ENCODE peak calls at places on chromosomes 12 and 14, in six cellular contexts. One of them, this sample, is unnamed.

GRCh38 chr12:123064885-123065619 is 84.6 kb downstream of the ARL6IP4 start:
- DNase-seq in tibial artery: no peak
- DNase-seq in CD14-positive monocyte: no peak
- DNase-seq in Peyer's patch: no peak
- DNase-seq in retinal pigment epithelial cell: no peak
- DNase-seq in progenitor cell of endocrine pancreas: no peak
- DNase-seq in this sample: no peak

GRCh38 chr14:102917469-102918211 is 4.8 kb upstream of the AMN start:
- DNase-seq in retinal pigment epithelial cell: no peak
- DNase-seq in progenitor cell of endocrine pancreas: peak
- DNase-seq in CD14-positive monocyte: peak
- DNase-seq in tibial artery: peak
- DNase-seq in Peyer's patch: peak
- DNase-seq in this sample: peak

GRCh38 chr14:86464386-86464785 is 934.4 kb downstream of the FLRT2 start:
- DNase-seq in tibial artery: no peak
- DNase-seq in progenitor cell of endocrine pancreas: no peak
- DNase-seq in retinal pigment epithelial cell: no peak
- DNase-seq in CD14-positive monocyte: no peak
- DNase-seq in Peyer's patch: no peak
- DNase-seq in this sample: no peak

GRCh38 chr14:37034410-37035285 is 137.8 kb downstream of the SLC25A21 start:
- DNase-seq in Peyer's patch: no peak
- DNase-seq in tibial artery: no peak
- DNase-seq in progenitor cell of endocrine pancreas: no peak
- DNase-seq in retinal pigment epithelial cell: no peak
- DNase-seq in CD14-positive monocyte: no peak
- DNase-seq in this sample: no peak

GRCh38 chr12:39145175-39145999 is 240.0 kb upstream of the CPNE8 start:
- DNase-seq in CD14-positive monocyte: no peak
- DNase-seq in retinal pigment epithelial cell: peak
- DNase-seq in Peyer's patch: peak
- DNase-seq in tibial artery: no peak
- DNase-seq in progenitor cell of endocrine pancreas: peak
- DNase-seq in this sample: peak

GRCh38 chr14:100416921-100417451 is 93.8 kb downstream of the SLC25A47 start:
- DNase-seq in progenitor cell of endocrine pancreas: no peak
- DNase-seq in Peyer's patch: peak
- DNase-seq in retinal pigment epithelial cell: no peak
- DNase-seq in tibial artery: no peak
- DNase-seq in CD14-positive monocyte: no peak
- DNase-seq in this sample: no peak

GRCh38 chr12:80187660-80188090 is 88.3 kb downstream of the OTOGL start:
- DNase-seq in retinal pigment epithelial cell: peak
- DNase-seq in Peyer's patch: no peak
- DNase-seq in tibial artery: no peak
- DNase-seq in progenitor cell of endocrine pancreas: no peak
- DNase-seq in CD14-positive monocyte: no peak
- DNase-seq in this sample: peak

GRCh38 chr12:60174914-60175313 is 579.1 kb downstream of the SLC16A7 start:
- DNase-seq in Peyer's patch: no peak
- DNase-seq in tibial artery: no peak
- DNase-seq in progenitor cell of endocrine pancreas: no peak
- DNase-seq in retinal pigment epithelial cell: no peak
- DNase-seq in CD14-positive monocyte: no peak
- DNase-seq in this sample: no peak

GRCh38 chr12:70351076-70351475 is 15.0 kb upstream of the KCNMB4 start:
- DNase-seq in tibial artery: no peak
- DNase-seq in progenitor cell of endocrine pancreas: no peak
- DNase-seq in Peyer's patch: no peak
- DNase-seq in CD14-positive monocyte: no peak
- DNase-seq in retinal pigment epithelial cell: no peak
- DNase-seq in this sample: no peak

GRCh38 chr14:35254736-35255135 is 37.4 kb upstream of the PSMA6 start:
- DNase-seq in retinal pigment epithelial cell: no peak
- DNase-seq in CD14-positive monocyte: no peak
- DNase-seq in tibial artery: no peak
- DNase-seq in progenitor cell of endocrine pancreas: no peak
- DNase-seq in Peyer's patch: no peak
- DNase-seq in this sample: peak

GRCh38 chr14:24231263-24232120 is 675 bp downstream of the NEDD8 start:
- DNase-seq in Peyer's patch: no peak
- DNase-seq in retinal pigment epithelial cell: no peak
- DNase-seq in tibial artery: no peak
- DNase-seq in CD14-positive monocyte: no peak
- DNase-seq in progenitor cell of endocrine pancreas: no peak
- DNase-seq in this sample: peak

GRCh38 chr12:131133015-131133905 is 179.6 kb downstream of the ADGRD1 start:
- DNase-seq in Peyer's patch: no peak
- DNase-seq in tibial artery: peak
- DNase-seq in CD14-positive monocyte: no peak
- DNase-seq in progenitor cell of endocrine pancreas: no peak
- DNase-seq in retinal pigment epithelial cell: no peak
- DNase-seq in this sample: no peak

GRCh38 chr14:57508756-57509155 is 15.1 kb upstream of the CCDC198 start:
- DNase-seq in CD14-positive monocyte: no peak
- DNase-seq in progenitor cell of endocrine pancreas: no peak
- DNase-seq in retinal pigment epithelial cell: no peak
- DNase-seq in tibial artery: no peak
- DNase-seq in Peyer's patch: no peak
- DNase-seq in this sample: no peak

GRCh38 chr12:26123482-26123980 is 1.3 kb downstream of the BHLHE41 start:
- DNase-seq in retinal pigment epithelial cell: no peak
- DNase-seq in progenitor cell of endocrine pancreas: no peak
- DNase-seq in tibial artery: no peak
- DNase-seq in Peyer's patch: no peak
- DNase-seq in CD14-positive monocyte: no peak
- DNase-seq in this sample: no peak

GRCh38 chr14:51546603-51547258 is 105.0 kb upstream of the FRMD6 start:
- DNase-seq in tibial artery: no peak
- DNase-seq in progenitor cell of endocrine pancreas: no peak
- DNase-seq in Peyer's patch: no peak
- DNase-seq in retinal pigment epithelial cell: no peak
- DNase-seq in CD14-positive monocyte: no peak
- DNase-seq in this sample: no peak

GRCh38 chr14:101529079-101529478 is 32.2 kb upstream of the DIO3 start:
- DNase-seq in retinal pigment epithelial cell: no peak
- DNase-seq in tibial artery: no peak
- DNase-seq in CD14-positive monocyte: no peak
- DNase-seq in progenitor cell of endocrine pancreas: no peak
- DNase-seq in Peyer's patch: no peak
- DNase-seq in this sample: no peak

GRCh38 chr14:41167040-41167439 is 439.6 kb upstream of the LRFN5 start:
- DNase-seq in retinal pigment epithelial cell: no peak
- DNase-seq in CD14-positive monocyte: no peak
- DNase-seq in Peyer's patch: no peak
- DNase-seq in progenitor cell of endocrine pancreas: no peak
- DNase-seq in tibial artery: no peak
- DNase-seq in this sample: no peak

GRCh38 chr12:108305520-108305919 is 33.6 kb downstream of the CMKLR1 start:
- DNase-seq in progenitor cell of endocrine pancreas: no peak
- DNase-seq in CD14-positive monocyte: no peak
- DNase-seq in Peyer's patch: peak
- DNase-seq in tibial artery: peak
- DNase-seq in retinal pigment epithelial cell: no peak
- DNase-seq in this sample: peak

GRCh38 chr12:92403210-92404175 is 257.8 kb upstream of the BTG1 start:
- DNase-seq in progenitor cell of endocrine pancreas: no peak
- DNase-seq in retinal pigment epithelial cell: peak
- DNase-seq in CD14-positive monocyte: no peak
- DNase-seq in Peyer's patch: peak
- DNase-seq in tibial artery: no peak
- DNase-seq in this sample: peak

GRCh38 chr12:69330475-69331473 is 17.4 kb upstream of the LYZ start:
- DNase-seq in CD14-positive monocyte: no peak
- DNase-seq in retinal pigment epithelial cell: no peak
- DNase-seq in tibial artery: no peak
- DNase-seq in Peyer's patch: peak
- DNase-seq in progenitor cell of endocrine pancreas: no peak
- DNase-seq in this sample: peak

GRCh38 chr12:12439636-12440035 is 82.8 kb downstream of the BORCS5 start:
- DNase-seq in Peyer's patch: no peak
- DNase-seq in retinal pigment epithelial cell: no peak
- DNase-seq in tibial artery: peak
- DNase-seq in CD14-positive monocyte: peak
- DNase-seq in progenitor cell of endocrine pancreas: no peak
- DNase-seq in this sample: peak

GRCh38 chr12:29176951-29177350 is 27.9 kb downstream of the FAR2 start:
- DNase-seq in retinal pigment epithelial cell: no peak
- DNase-seq in progenitor cell of endocrine pancreas: no peak
- DNase-seq in Peyer's patch: no peak
- DNase-seq in CD14-positive monocyte: no peak
- DNase-seq in tibial artery: no peak
- DNase-seq in this sample: no peak

GRCh38 chr14:93804654-93805053 is 16.4 kb upstream of the PRIMA1 start:
- DNase-seq in Peyer's patch: no peak
- DNase-seq in CD14-positive monocyte: no peak
- DNase-seq in retinal pigment epithelial cell: no peak
- DNase-seq in progenitor cell of endocrine pancreas: no peak
- DNase-seq in tibial artery: no peak
- DNase-seq in this sample: peak

GRCh38 chr12:106296179-106296877 is 6.2 kb upstream of the TCP11L2 start:
- DNase-seq in CD14-positive monocyte: no peak
- DNase-seq in progenitor cell of endocrine pancreas: no peak
- DNase-seq in retinal pigment epithelial cell: peak
- DNase-seq in tibial artery: no peak
- DNase-seq in Peyer's patch: no peak
- DNase-seq in this sample: no peak

GRCh38 chr12:46493352-46494209 is 121.0 kb upstream of the SLC38A2 start:
- DNase-seq in retinal pigment epithelial cell: no peak
- DNase-seq in tibial artery: no peak
- DNase-seq in progenitor cell of endocrine pancreas: no peak
- DNase-seq in Peyer's patch: no peak
- DNase-seq in CD14-positive monocyte: no peak
- DNase-seq in this sample: no peak

GRCh38 chr14:22520235-22520634 is 68.8 kb downstream of the DAD1 start:
- DNase-seq in retinal pigment epithelial cell: peak
- DNase-seq in Peyer's patch: no peak
- DNase-seq in tibial artery: no peak
- DNase-seq in progenitor cell of endocrine pancreas: no peak
- DNase-seq in CD14-positive monocyte: no peak
- DNase-seq in this sample: no peak

GRCh38 chr14:54881761-54882401 is 20.7 kb downstream of the GCH1 start:
- DNase-seq in progenitor cell of endocrine pancreas: no peak
- DNase-seq in Peyer's patch: peak
- DNase-seq in retinal pigment epithelial cell: no peak
- DNase-seq in CD14-positive monocyte: no peak
- DNase-seq in tibial artery: no peak
- DNase-seq in this sample: peak

GRCh38 chr12:111434049-111434448 is 28.3 kb downstream of the SH2B3 start:
- DNase-seq in Peyer's patch: no peak
- DNase-seq in progenitor cell of endocrine pancreas: no peak
- DNase-seq in CD14-positive monocyte: no peak
- DNase-seq in retinal pigment epithelial cell: no peak
- DNase-seq in tibial artery: peak
- DNase-seq in this sample: no peak

GRCh38 chr14:85002846-85003245 is 527.1 kb upstream of the FLRT2 start:
- DNase-seq in Peyer's patch: no peak
- DNase-seq in progenitor cell of endocrine pancreas: no peak
- DNase-seq in tibial artery: no peak
- DNase-seq in CD14-positive monocyte: no peak
- DNase-seq in retinal pigment epithelial cell: no peak
- DNase-seq in this sample: no peak

GRCh38 chr12:87439990-87440827 is 589.0 kb downstream of the C12orf50 start:
- DNase-seq in retinal pigment epithelial cell: peak
- DNase-seq in progenitor cell of endocrine pancreas: no peak
- DNase-seq in CD14-positive monocyte: no peak
- DNase-seq in Peyer's patch: peak
- DNase-seq in tibial artery: peak
- DNase-seq in this sample: no peak

GRCh38 chr12:6336079-6336858 is 5.6 kb downstream of the TNFRSF1A start:
- DNase-seq in tibial artery: peak
- DNase-seq in CD14-positive monocyte: peak
- DNase-seq in Peyer's patch: peak
- DNase-seq in retinal pigment epithelial cell: peak
- DNase-seq in progenitor cell of endocrine pancreas: peak
- DNase-seq in this sample: peak

GRCh38 chr12:3315201-3315661 is 175.8 kb upstream of the PRMT8 start:
- DNase-seq in retinal pigment epithelial cell: no peak
- DNase-seq in CD14-positive monocyte: no peak
- DNase-seq in tibial artery: no peak
- DNase-seq in progenitor cell of endocrine pancreas: no peak
- DNase-seq in Peyer's patch: peak
- DNase-seq in this sample: no peak

GRCh38 chr14:104443391-104444158 is 136.0 kb upstream of the C14orf180 start:
- DNase-seq in tibial artery: peak
- DNase-seq in progenitor cell of endocrine pancreas: no peak
- DNase-seq in retinal pigment epithelial cell: no peak
- DNase-seq in Peyer's patch: no peak
- DNase-seq in CD14-positive monocyte: no peak
- DNase-seq in this sample: no peak
- TF ChIP-seq CTCF in tibial artery: no peak
- TF ChIP-seq CTCF in progenitor cell of endocrine pancreas: no peak
- TF ChIP-seq CTCF in retinal pigment epithelial cell: no peak
- TF ChIP-seq CTCF in Peyer's patch: no peak
- TF ChIP-seq CTCF in CD14-positive monocyte: no peak
- TF ChIP-seq CTCF in this sample: no peak

GRCh38 chr14:90900712-90901111 is 84.5 kb upstream of the TTC7B start:
- DNase-seq in retinal pigment epithelial cell: no peak
- DNase-seq in progenitor cell of endocrine pancreas: no peak
- DNase-seq in CD14-positive monocyte: no peak
- DNase-seq in tibial artery: no peak
- DNase-seq in Peyer's patch: no peak
- DNase-seq in this sample: no peak
- TF ChIP-seq CTCF in retinal pigment epithelial cell: peak
- TF ChIP-seq CTCF in progenitor cell of endocrine pancreas: peak
- TF ChIP-seq CTCF in CD14-positive monocyte: no peak
- TF ChIP-seq CTCF in tibial artery: no peak
- TF ChIP-seq CTCF in Peyer's patch: no peak
- TF ChIP-seq CTCF in this sample: no peak

GRCh38 chr12:40325349-40325960 is 100.7 kb downstream of the LRRK2 start:
- DNase-seq in progenitor cell of endocrine pancreas: no peak
- DNase-seq in Peyer's patch: no peak
- DNase-seq in retinal pigment epithelial cell: no peak
- DNase-seq in tibial artery: no peak
- DNase-seq in CD14-positive monocyte: no peak
- DNase-seq in this sample: peak
- TF ChIP-seq CTCF in progenitor cell of endocrine pancreas: peak
- TF ChIP-seq CTCF in Peyer's patch: no peak
- TF ChIP-seq CTCF in retinal pigment epithelial cell: peak
- TF ChIP-seq CTCF in tibial artery: no peak
- TF ChIP-seq CTCF in CD14-positive monocyte: peak
- TF ChIP-seq CTCF in this sample: peak

DNA sequence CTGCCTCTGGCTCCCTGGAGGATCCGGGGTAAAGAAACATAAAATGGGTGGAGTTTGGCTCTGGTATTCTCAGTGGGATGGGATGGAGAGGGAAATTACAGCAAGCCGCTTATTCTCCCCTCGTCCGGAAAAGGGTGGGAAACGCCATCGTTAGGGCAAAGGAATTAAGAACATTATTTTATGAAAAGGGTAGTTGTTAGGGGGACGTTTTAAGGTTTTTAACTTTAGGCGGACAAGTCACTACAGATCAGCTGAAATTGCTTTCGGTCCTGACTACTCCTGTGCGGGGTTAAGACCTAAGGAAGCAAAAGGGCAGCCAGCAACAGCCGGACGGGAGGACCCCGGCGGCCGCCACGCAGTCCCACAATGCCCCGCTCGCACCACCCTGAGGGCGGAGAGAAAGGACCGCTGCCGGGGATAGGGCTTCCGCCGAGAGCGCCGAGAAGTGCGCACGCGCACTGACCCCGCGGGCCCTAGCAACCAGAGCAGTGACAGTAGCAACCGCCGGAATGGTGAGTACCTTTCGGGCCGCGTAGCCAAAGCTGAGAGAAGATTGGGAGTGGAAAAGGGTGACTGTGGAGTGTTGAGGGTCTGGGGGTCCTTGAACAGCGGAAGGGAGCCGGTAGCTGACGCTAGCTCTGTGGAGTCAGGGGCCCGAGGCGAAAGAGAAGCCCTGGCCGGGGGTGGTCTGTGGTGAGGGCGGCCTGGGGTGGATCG is at the start of gene DNAL1:
- DNase-seq in tibial artery: peak
- DNase-seq in Peyer's patch: peak
- DNase-seq in CD14-positive monocyte: peak
- DNase-seq in retinal pigment epithelial cell: peak
- DNase-seq in progenitor cell of endocrine pancreas: peak
- DNase-seq in this sample: peak
- TF ChIP-seq CTCF in tibial artery: peak
- TF ChIP-seq CTCF in Peyer's patch: peak
- TF ChIP-seq CTCF in CD14-positive monocyte: no peak
- TF ChIP-seq CTCF in retinal pigment epithelial cell: no peak
- TF ChIP-seq CTCF in progenitor cell of endocrine pancreas: no peak
- TF ChIP-seq CTCF in this sample: no peak